ENCODE peak calls at places on chromosomes 6 and 20, in ten cellular contexts. Z is left colon, S is HFF-Myc, K is Right ventricle myocardium superior, I is GM13977, X is hippocampal formation, R is nucleus accumbens, Y is omental fat pad, E is mucosa of gallbladder, L is mesendoderm. O is an unnamed sample.

GRCh38 chr6:89035252-89036106 is 45.1 kb upstream of the PNRC1 start:
- DNase-seq in Z (peak), S (peak), K (peak), I (no peak), X (peak), R (no peak), Y (peak), E (peak), L (no peak), O (no peak)

GRCh38 chr6:2526766-2527165 is 224.0 kb downstream of the MYLK4 start:
- DNase-seq in Z (no peak), S (no peak), K (no peak), I (no peak), X (no peak), R (no peak), Y (no peak), E (no peak), L (no peak), O (no peak)

GRCh38 chr20:17990278-17990972 is 21.6 kb downstream of the MGME1 start:
- DNase-seq in Z (no peak), S (no peak), K (no peak), I (no peak), X (no peak), R (no peak), Y (no peak), E (no peak), L (no peak), O (no peak)

GRCh38 chr6:169420912-169421543 is 167.4 kb upstream of the THBS2 start:
- DNase-seq in Z (peak), S (no peak), K (no peak), I (no peak), X (no peak), R (no peak), Y (no peak), E (no peak), L (peak), O (no peak)

GRCh38 chr6:164085086-164085485 is 670.6 kb downstream of the QKI start:
- DNase-seq in Z (no peak), S (no peak), K (peak), I (no peak), X (no peak), R (peak), Y (no peak), E (no peak), L (no peak), O (no peak)

GRCh38 chr6:49142422-49143151 is 320.5 kb downstream of the MMUT start:
- DNase-seq in Z (no peak), S (no peak), K (no peak), I (no peak), X (no peak), R (no peak), Y (no peak), E (no peak), L (peak), O (no peak)

GRCh38 chr6:131173680-131174079 is 38.4 kb downstream of the AKAP7 start:
- DNase-seq in Z (no peak), S (no peak), K (no peak), I (no peak), X (no peak), R (no peak), Y (no peak), E (no peak), L (no peak), O (no peak)

GRCh38 chr20:23920936-23921335 is 41.4 kb upstream of the CST5 start:
- DNase-seq in Z (no peak), S (no peak), K (no peak), I (no peak), X (no peak), R (no peak), Y (no peak), E (no peak), L (no peak), O (no peak)

GRCh38 chr20:17320456-17320855 is 93.6 kb downstream of the PCSK2 start:
- DNase-seq in Z (no peak), S (no peak), K (no peak), I (no peak), X (no peak), R (no peak), Y (no peak), E (no peak), L (no peak), O (no peak)

GRCh38 chr6:91033964-91034363 is 447.1 kb upstream of the MAP3K7 start:
- DNase-seq in Z (no peak), S (no peak), K (no peak), I (no peak), X (no peak), R (no peak), Y (no peak), E (no peak), L (peak), O (no peak)

GRCh38 chr6:4581468-4582420 is 194.5 kb upstream of the CDYL start:
- DNase-seq in Z (no peak), S (no peak), K (no peak), I (no peak), X (no peak), R (peak), Y (no peak), E (no peak), L (peak), O (no peak)

GRCh38 chr6:166143011-166143410 is 24.6 kb downstream of the TBXT start:
- DNase-seq in Z (no peak), S (no peak), K (no peak), I (no peak), X (no peak), R (no peak), Y (no peak), E (peak), L (no peak), O (no peak)

GRCh38 chr6:124119591-124119990 is 315.9 kb downstream of the NKAIN2 start:
- DNase-seq in Z (no peak), S (no peak), K (no peak), I (no peak), X (no peak), R (no peak), Y (no peak), E (no peak), L (no peak), O (no peak)

GRCh38 chr6:41940759-41941279 is 789 bp downstream of the CCND3 start:
- DNase-seq in Z (peak), S (no peak), K (peak), I (no peak), X (peak), R (peak), Y (no peak), E (peak), L (peak), O (peak)

GRCh38 chr20:17710379-17711305 is 10.9 kb downstream of the BANF2 start:
- DNase-seq in Z (peak), S (no peak), K (no peak), I (no peak), X (no peak), R (no peak), Y (no peak), E (peak), L (no peak), O (no peak)

GRCh38 chr20:51042657-51043247 is 19.8 kb upstream of the KCNG1 start:
- DNase-seq in Z (no peak), S (no peak), K (no peak), I (no peak), X (no peak), R (no peak), Y (no peak), E (no peak), L (peak), O (no peak)

GRCh38 chr6:83055366-83055964 is 10.2 kb downstream of the UBE3D start:
- DNase-seq in Z (peak), S (no peak), K (no peak), I (peak), X (peak), R (peak), Y (no peak), E (peak), L (peak), O (peak)

GRCh38 chr6:138107078-138107751 is at the start of gene PERP:
- DNase-seq in Z (peak), S (no peak), K (peak), I (peak), X (no peak), R (no peak), Y (peak), E (peak), L (peak), O (peak)

GRCh38 chr6:153849072-153849759 is 189.8 kb upstream of the OPRM1 start:
- DNase-seq in Z (no peak), S (no peak), K (no peak), I (no peak), X (no peak), R (no peak), Y (no peak), E (no peak), L (peak), O (no peak)

GRCh38 chr20:57651977-57652864 is 32.0 kb upstream of the ZBP1 start:
- DNase-seq in Z (peak), S (no peak), K (peak), I (peak), X (no peak), R (no peak), Y (peak), E (peak), L (no peak), O (peak)

GRCh38 chr20:728022-728944 is 40.0 kb downstream of the SLC52A3 start:
- DNase-seq in Z (peak), S (no peak), K (peak), I (peak), X (no peak), R (peak), Y (no peak), E (peak), L (peak), O (peak)

GRCh38 chr20:20791664-20792568 is 79.5 kb upstream of the RALGAPA2 start:
- DNase-seq in Z (no peak), S (no peak), K (no peak), I (no peak), X (no peak), R (no peak), Y (no peak), E (no peak), L (no peak), O (no peak)

GRCh38 chr20:53621482-53622246 is 28.0 kb upstream of the ZNF217 start:
- DNase-seq in Z (peak), S (peak), K (peak), I (no peak), X (no peak), R (no peak), Y (no peak), E (peak), L (peak), O (no peak)

GRCh38 chr20:16147916-16148315 is 425.3 kb downstream of the KIF16B start:
- DNase-seq in Z (no peak), S (no peak), K (no peak), I (no peak), X (no peak), R (no peak), Y (no peak), E (no peak), L (no peak), O (no peak)

GRCh38 chr20:34246126-34246626 is 5.0 kb downstream of the ASIP start:
- DNase-seq in Z (no peak), S (no peak), K (no peak), I (no peak), X (no peak), R (no peak), Y (no peak), E (no peak), L (no peak), O (no peak)

GRCh38 chr6:37005061-37005810 is at the start of gene FGD2:
- DNase-seq in Z (peak), S (no peak), K (peak), I (peak), X (no peak), R (no peak), Y (no peak), E (no peak), L (no peak), O (peak)

GRCh38 chr6:19578489-19578888 is 258.7 kb upstream of the ID4 start:
- DNase-seq in Z (no peak), S (no peak), K (no peak), I (no peak), X (no peak), R (no peak), Y (no peak), E (no peak), L (no peak), O (no peak)

GRCh38 chr6:42696526-42697267 is 25.7 kb downstream of the PRPH2 start:
- DNase-seq in Z (no peak), S (no peak), K (no peak), I (no peak), X (no peak), R (no peak), Y (no peak), E (no peak), L (no peak), O (no peak)

GRCh38 chr20:47499053-47499452 is 2.6 kb upstream of the NCOA3 start:
- DNase-seq in Z (no peak), S (no peak), K (no peak), I (no peak), X (no peak), R (no peak), Y (no peak), E (no peak), L (no peak), O (no peak)

GRCh38 chr6:135906542-135906941 is 55.0 kb downstream of the PDE7B start:
- DNase-seq in Z (no peak), S (no peak), K (no peak), I (no peak), X (no peak), R (no peak), Y (no peak), E (no peak), L (no peak), O (no peak)

GRCh38 chr20:43963872-43964791 is 49.5 kb downstream of the TOX2 start:
- DNase-seq in Z (no peak), S (no peak), K (peak), I (no peak), X (no peak), R (no peak), Y (no peak), E (peak), L (no peak), O (no peak)

GRCh38 chr6:29696147-29697129 is 15.5 kb upstream of the ZFP57 start:
- DNase-seq in Z (no peak), S (no peak), K (no peak), I (peak), X (no peak), R (peak), Y (no peak), E (no peak), L (peak), O (peak)

GRCh38 chr6:128504003-128504654 is 16.3 kb downstream of the PTPRK start:
- DNase-seq in Z (no peak), S (no peak), K (no peak), I (no peak), X (no peak), R (no peak), Y (no peak), E (no peak), L (no peak), O (no peak)

GRCh38 chr6:158124288-158124687 is 43.8 kb downstream of the SERAC1 start:
- DNase-seq in Z (no peak), S (no peak), K (no peak), I (no peak), X (no peak), R (no peak), Y (no peak), E (no peak), L (no peak), O (no peak)

GRCh38 chr6:18265787-18266523 is 1.6 kb upstream of the DEK start:
- DNase-seq in Z (no peak), S (no peak), K (no peak), I (no peak), X (no peak), R (no peak), Y (no peak), E (no peak), L (no peak), O (no peak)

GRCh38 chr6:132798820-132799538 is 542 bp upstream of the SLC18B1 start:
- DNase-seq in Z (peak), S (no peak), K (peak), I (peak), X (peak), R (peak), Y (no peak), E (peak), L (peak), O (peak)

GRCh38 chr6:79430913-79431312 is 106.3 kb downstream of the LCA5 start:
- DNase-seq in Z (no peak), S (no peak), K (no peak), I (no peak), X (no peak), R (no peak), Y (no peak), E (no peak), L (no peak), O (no peak)